ENCODE peak calls at places on chromosomes 16 and 17, in six cellular contexts. S is K562, O is HepG2, M is IMR-90, G is OCI-LY7, B is GM23338. R is an unnamed sample.

GRCh38 chr16:14302031-14302398 is 230.9 kb downstream of the MRTFB start:
- DNase-seq in S (peak), O (peak), M (peak), G (peak), B (peak), R (no peak)

GRCh38 chr17:28720247-28720996 is 637 bp downstream of the RPL23A start:
- DNase-seq in S (peak), O (no peak), M (no peak), G (peak), B (no peak), R (no peak)

GRCh38 chr17:37828313-37829124 is 83.7 kb upstream of the HNF1B start:
- DNase-seq in S (peak), O (no peak), M (peak), G (no peak), B (no peak), R (no peak)

GRCh38 chr17:83203073-83203471 is 123.7 kb downstream of the METRNL start:
- DNase-seq in S (no peak), O (peak), M (peak), G (no peak), B (no peak), R (peak)

GRCh38 chr17:83126275-83126930 is 47.0 kb downstream of the METRNL start:
- DNase-seq in S (peak), O (no peak), M (no peak), G (no peak), B (no peak), R (no peak)

GRCh38 chr16:372584-372983 is 2.2 kb upstream of the MRPL28 start:
- DNase-seq in S (no peak), O (no peak), M (no peak), G (no peak), B (no peak), R (no peak)

GRCh38 chr16:46629331-46629843 is 8.2 kb upstream of the SHCBP1 start:
- DNase-seq in S (peak), O (peak), M (peak), G (no peak), B (peak), R (no peak)

GRCh38 chr16:3459401-3460090 is 16.1 kb downstream of the NAA60 start:
- DNase-seq in S (peak), O (no peak), M (peak), G (no peak), B (peak), R (no peak)

GRCh38 chr17:63701477-63702222 is 1.7 kb upstream of the LIMD2 start:
- DNase-seq in S (peak), O (no peak), M (no peak), G (peak), B (no peak), R (no peak)

GRCh38 chr17:63699638-63700527 is at the start of gene LIMD2:
- DNase-seq in S (peak), O (no peak), M (no peak), G (peak), B (peak), R (no peak)

GRCh38 chr17:63698886-63699637 is 863 bp downstream of the LIMD2 start:
- DNase-seq in S (no peak), O (peak), M (peak), G (peak), B (peak), R (no peak)

GRCh38 chr17:63702223-63702577 is 2.3 kb upstream of the LIMD2 start:
- DNase-seq in S (no peak), O (no peak), M (no peak), G (peak), B (no peak), R (no peak)

GRCh38 chr17:63700528-63701441 is 860 bp upstream of the LIMD2 start:
- DNase-seq in S (no peak), O (no peak), M (peak), G (peak), B (peak), R (peak)
- TF ChIP-seq CTCF in S (no peak), O (no peak), M (no peak), G (peak), B (peak), R (no peak)

DNA sequence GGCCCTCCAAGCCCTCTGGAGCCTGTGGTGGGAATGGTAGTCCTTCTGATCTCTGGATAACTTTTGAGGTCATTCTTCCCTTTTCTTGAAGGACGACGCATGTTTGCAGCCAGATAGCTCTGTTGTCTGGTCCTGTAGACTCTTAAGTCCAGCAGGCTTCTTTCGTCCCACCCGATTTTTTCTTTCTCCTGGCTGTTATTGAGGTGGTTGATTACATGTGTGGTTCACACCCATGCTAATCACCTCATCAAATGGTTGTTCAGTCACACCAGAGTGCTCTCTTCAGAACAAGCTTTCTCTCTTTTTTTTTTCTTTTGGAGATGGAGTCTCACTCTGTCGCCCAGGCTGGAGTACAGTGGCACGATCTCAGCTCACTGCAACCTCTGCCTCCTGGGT is 30.6 kb downstream of the PIGL start:
- DNase-seq in S (no peak), O (no peak), M (no peak), G (no peak), B (no peak), R (no peak)
- H3K4me3 ChIP-seq in S (no peak), O (peak), M (no peak), G (no peak), B (no peak), R (no peak)

GRCh38 chr17:32763855-32764439 is 113.0 kb downstream of the MYO1D start:
- DNase-seq in S (no peak), O (no peak), M (no peak), G (no peak), B (no peak), R (no peak)

GRCh38 chr17:32772453-32773025 is 104.4 kb downstream of the MYO1D start:
- DNase-seq in S (no peak), O (no peak), M (no peak), G (no peak), B (no peak), R (no peak)

GRCh38 chr17:32771396-32771795 is 105.5 kb downstream of the MYO1D start:
- DNase-seq in S (no peak), O (no peak), M (no peak), G (no peak), B (no peak), R (no peak)

GRCh38 chr17:32774286-32775084 is 102.4 kb downstream of the MYO1D start:
- DNase-seq in S (no peak), O (no peak), M (no peak), G (no peak), B (peak), R (no peak)

GRCh38 chr17:32769846-32770245 is 107.1 kb downstream of the MYO1D start:
- DNase-seq in S (no peak), O (peak), M (no peak), G (no peak), B (peak), R (no peak)
- TF ChIP-seq CTCF in S (no peak), O (peak), M (no peak), G (peak), B (peak), R (peak)

GRCh38 chr17:69501591-69502468 is 87.3 kb downstream of the MAP2K6 start:
- DNase-seq in S (no peak), O (peak), M (peak), G (peak), B (peak), R (peak)
- H3K4me3 ChIP-seq in S (no peak), O (peak), M (peak), G (peak), B (peak), R (peak)

GRCh38 chr16:65769776-65770438 is 596.6 kb upstream of the CDH5 start:
- DNase-seq in S (peak), O (no peak), M (peak), G (no peak), B (no peak), R (no peak)

GRCh38 chr16:65770752-65771151 is 595.7 kb upstream of the CDH5 start:
- DNase-seq in S (no peak), O (no peak), M (no peak), G (no peak), B (peak), R (no peak)

GRCh38 chr16:65763640-65764305 is 602.7 kb upstream of the CDH5 start:
- DNase-seq in S (no peak), O (no peak), M (no peak), G (peak), B (no peak), R (no peak)

GRCh38 chr16:65769055-65769465 is 597.4 kb upstream of the CDH5 start:
- DNase-seq in S (peak), O (no peak), M (peak), G (peak), B (no peak), R (no peak)

DNA sequence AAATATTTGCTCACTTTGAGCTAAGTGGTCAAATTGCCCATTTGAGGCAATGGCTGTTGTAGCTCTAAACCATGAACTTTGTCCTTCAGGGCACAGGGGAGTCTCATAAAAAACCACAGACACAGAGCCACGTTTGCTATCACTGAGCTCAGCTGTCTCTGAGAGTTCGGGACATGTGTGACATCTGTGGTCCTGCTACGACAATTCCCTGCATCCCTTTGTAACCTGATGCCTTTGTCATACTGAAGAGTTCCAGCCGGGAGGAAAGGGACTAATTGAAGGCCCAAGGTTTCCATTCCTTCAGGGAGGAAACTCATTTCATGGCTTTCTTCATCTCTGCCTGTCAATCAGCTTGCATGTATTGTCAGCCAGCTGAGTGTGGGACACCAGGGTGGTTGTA is 599.4 kb upstream of the CDH5 start:
- DNase-seq in S (no peak), O (no peak), M (no peak), G (no peak), B (peak), R (no peak)
- TF ChIP-seq CTCF in S (no peak), O (no peak), M (no peak), G (no peak), B (no peak), R (no peak)

GRCh38 chr17:43467981-43468541 is 15.7 kb upstream of the DHX8 start:
- DNase-seq in S (no peak), O (no peak), M (peak), G (no peak), B (no peak), R (no peak)
- H3K4me3 ChIP-seq in S (no peak), O (no peak), M (no peak), G (no peak), B (no peak), R (no peak)

R was measured in dorsolateral prefrontal cortex.